ENCODE peak calls at places on chromosomes 3 and 15, in eight cellular contexts. One of them, this sample, is unnamed.

GRCh38 chr3:65607101-65607500 is 431.6 kb downstream of the MAGI1 start:
- DNase-seq in endothelial cell: no peak
- DNase-seq in Jurkat, Clone E6-1: no peak
- DNase-seq in CD8-positive, alpha-beta memory T cell: no peak
- DNase-seq in AML-193: no peak
- DNase-seq in ELR: peak
- DNase-seq in GDM1: no peak
- DNase-seq in psoas muscle: no peak
- DNase-seq in this sample: no peak

GRCh38 chr3:26590919-26591318 is 31.7 kb upstream of the LRRC3B start:
- DNase-seq in endothelial cell: no peak
- DNase-seq in Jurkat, Clone E6-1: no peak
- DNase-seq in CD8-positive, alpha-beta memory T cell: no peak
- DNase-seq in AML-193: no peak
- DNase-seq in ELR: no peak
- DNase-seq in GDM1: no peak
- DNase-seq in psoas muscle: no peak
- DNase-seq in this sample: no peak

GRCh38 chr3:43178891-43179366 is 73.0 kb upstream of the POMGNT2 start:
- DNase-seq in endothelial cell: no peak
- DNase-seq in Jurkat, Clone E6-1: no peak
- DNase-seq in CD8-positive, alpha-beta memory T cell: no peak
- DNase-seq in AML-193: no peak
- DNase-seq in ELR: peak
- DNase-seq in GDM1: no peak
- DNase-seq in psoas muscle: no peak
- DNase-seq in this sample: no peak

GRCh38 chr15:34437687-34438086 is at the start of gene GOLGA8A:
- DNase-seq in endothelial cell: peak
- DNase-seq in Jurkat, Clone E6-1: no peak
- DNase-seq in CD8-positive, alpha-beta memory T cell: peak
- DNase-seq in AML-193: peak
- DNase-seq in ELR: peak
- DNase-seq in GDM1: peak
- DNase-seq in psoas muscle: peak
- DNase-seq in this sample: peak

GRCh38 chr3:192482809-192483208 is 244.5 kb downstream of the FGF12 start:
- DNase-seq in endothelial cell: no peak
- DNase-seq in Jurkat, Clone E6-1: no peak
- DNase-seq in CD8-positive, alpha-beta memory T cell: no peak
- DNase-seq in AML-193: no peak
- DNase-seq in ELR: peak
- DNase-seq in GDM1: no peak
- DNase-seq in psoas muscle: no peak
- DNase-seq in this sample: no peak

GRCh38 chr3:30630238-30631030 is 24.0 kb downstream of the TGFBR2 start:
- DNase-seq in endothelial cell: no peak
- DNase-seq in Jurkat, Clone E6-1: no peak
- DNase-seq in CD8-positive, alpha-beta memory T cell: no peak
- DNase-seq in AML-193: no peak
- DNase-seq in ELR: peak
- DNase-seq in GDM1: no peak
- DNase-seq in psoas muscle: no peak
- DNase-seq in this sample: no peak

GRCh38 chr15:74128785-74129350 is 1.5 kb upstream of the ISLR2 start:
- DNase-seq in endothelial cell: no peak
- DNase-seq in Jurkat, Clone E6-1: no peak
- DNase-seq in CD8-positive, alpha-beta memory T cell: no peak
- DNase-seq in AML-193: no peak
- DNase-seq in ELR: no peak
- DNase-seq in GDM1: no peak
- DNase-seq in psoas muscle: no peak
- DNase-seq in this sample: no peak

GRCh38 chr15:81779181-81779580 is 266.6 kb downstream of the MEX3B start:
- DNase-seq in endothelial cell: no peak
- DNase-seq in Jurkat, Clone E6-1: no peak
- DNase-seq in CD8-positive, alpha-beta memory T cell: no peak
- DNase-seq in AML-193: no peak
- DNase-seq in ELR: no peak
- DNase-seq in GDM1: no peak
- DNase-seq in psoas muscle: no peak
- DNase-seq in this sample: no peak

GRCh38 chr3:75737831-75738493 is 47.4 kb downstream of the ZNF717 start:
- DNase-seq in endothelial cell: no peak
- DNase-seq in Jurkat, Clone E6-1: no peak
- DNase-seq in CD8-positive, alpha-beta memory T cell: no peak
- DNase-seq in AML-193: no peak
- DNase-seq in ELR: peak
- DNase-seq in GDM1: no peak
- DNase-seq in psoas muscle: no peak
- DNase-seq in this sample: no peak

This sample was measured in effector CD4-positive, alpha-beta T cell.